ENCODE peak calls at places on chromosomes 16 and 17, in six cellular contexts. C is cardiac muscle cell, J is HL-60, T is left ventricle myocardium superior, D is Calu3, P is HTR-8/SVneo. A is an unnamed sample.

GRCh38 chr16:64242510-64242909 is 879.4 kb downstream of the CDH11 start:
- DNase-seq in C (peak; percentile 6), J (no peak), T (no peak), D (no peak), P (no peak), A (no peak)

GRCh38 chr17:29682987-29683386 is 60.3 kb upstream of the CORO6 start:
- DNase-seq in C (no peak), J (no peak), T (no peak), D (no peak), P (no peak), A (no peak)

GRCh38 chr17:49612721-49613120 is 37.0 kb downstream of the NXPH3 start:
- DNase-seq in C (no peak), J (no peak), T (no peak), D (no peak), P (no peak), A (no peak)

GRCh38 chr16:47492428-47493357 is 31.6 kb downstream of the PHKB start:
- DNase-seq in C (no peak), J (peak; percentile 94), T (peak; percentile 83), D (no peak), P (no peak), A (no peak)

GRCh38 chr17:45436161-45436560 is 3.5 kb upstream of the ARHGAP27 start:
- DNase-seq in C (no peak), J (no peak), T (no peak), D (no peak), P (no peak), A (no peak)

GRCh38 chr17:42252528-42253172 is 23.5 kb downstream of the STAT5B start:
- DNase-seq in C (no peak), J (no peak), T (no peak), D (no peak), P (peak; percentile 59), A (no peak)

GRCh38 chr17:8745586-8746500 is 1.2 kb upstream of the CCDC42 start:
- DNase-seq in C (peak; percentile 78), J (peak; percentile 33), T (peak; percentile 85), D (peak; percentile 66), P (peak; percentile 79), A (peak; percentile 25)

GRCh38 chr16:89599451-89599858 is 14.0 kb upstream of the DPEP1 start:
- DNase-seq in C (peak; percentile 69), J (no peak), T (no peak), D (peak; percentile 64), P (no peak), A (peak; percentile 38)

GRCh38 chr17:897970-898619 is 81.5 kb downstream of the NXN start:
- DNase-seq in C (no peak), J (no peak), T (peak; percentile 2), D (no peak), P (no peak), A (no peak)

GRCh38 chr16:21184834-21185233 is 26.4 kb downstream of the LDAF1 start:
- DNase-seq in C (no peak), J (no peak), T (no peak), D (no peak), P (no peak), A (no peak)

GRCh38 chr16:87169509-87169985 is 147.6 kb downstream of the C16orf95 start:
- DNase-seq in C (no peak), J (no peak), T (no peak), D (no peak), P (no peak), A (no peak)

GRCh38 chr17:67759355-67760171 is 41.8 kb downstream of the NOL11 start:
- DNase-seq in C (no peak), J (no peak), T (peak; percentile 47), D (no peak), P (no peak), A (no peak)

A was measured in NCI-H460.